ENCODE peak calls at places on chromosome 13, in ten cellular contexts. P, N, G, A, I, S, C, O, Y and W are unnamed samples.

GRCh38 chr13:67101730-67102467 is 128.2 kb downstream of the PCDH9 start:
- DNase-seq in N (no peak), A (no peak), O (no peak), C (no peak), G (no peak), S (no peak), I (no peak), Y (no peak), P (no peak), W (no peak)

GRCh38 chr13:50198508-50198907 is 183.3 kb downstream of the KCNRG start:
- DNase-seq in C (no peak), O (peak; percentile 83), S (peak; percentile 35), P (peak; percentile 39), I (no peak), G (peak; percentile 82), A (no peak), N (no peak), Y (no peak), W (no peak)

GRCh38 chr13:51380269-51380668 is 40.8 kb downstream of the SERPINE3 start:
- DNase-seq in O (peak; percentile 65), C (no peak), I (no peak), N (no peak), P (peak; percentile 76), S (peak; percentile 7), A (no peak), G (peak; percentile 72), Y (no peak), W (no peak)

GRCh38 chr13:26219726-26220125 is 2.4 kb downstream of the RNF6 start:
- DNase-seq in O (no peak), C (no peak), I (no peak), P (no peak), N (no peak), A (no peak), Y (peak; percentile 25), S (peak; percentile 16), G (no peak), W (no peak)

GRCh38 chr13:49935171-49936084 is 712 bp downstream of the SPRYD7 start:
- DNase-seq in P (peak; percentile 57), G (peak; percentile 64), O (peak; percentile 67), Y (no peak), C (peak; percentile 30), S (peak; percentile 71), N (no peak), I (no peak), A (no peak), W (no peak)

GRCh38 chr13:64429691-64430090 is 2800.4 kb downstream of the PCDH9 start:
- DNase-seq in Y (no peak), O (no peak), S (no peak), G (no peak), I (no peak), N (no peak), A (no peak), P (no peak), C (no peak), W (no peak)

GRCh38 chr13:51856998-51857397 is 4.8 kb upstream of the CCDC70 start:
- DNase-seq in I (no peak), S (no peak), Y (no peak), A (no peak), G (no peak), C (no peak), N (no peak), P (no peak), O (no peak), W (no peak)

GRCh38 chr13:70405266-70405665 is 297.0 kb upstream of the KLHL1 start:
- DNase-seq in P (no peak), I (no peak), N (no peak), S (no peak), Y (no peak), C (no peak), O (no peak), A (no peak), G (no peak), W (no peak)

GRCh38 chr13:54637377-54637776 is 1608.8 kb downstream of the OLFM4 start:
- DNase-seq in N (no peak), G (peak; percentile 36), A (no peak), S (no peak), I (no peak), Y (no peak), P (no peak), O (peak; percentile 55), C (no peak), W (no peak)

GRCh38 chr13:33649212-33649917 is 168.6 kb upstream of the RFC3 start:
- DNase-seq in Y (no peak), O (no peak), G (peak; percentile 25), C (no peak), A (no peak), S (no peak), I (no peak), P (no peak), N (no peak), W (no peak)

GRCh38 chr13:108527849-108528248 is 101.6 kb upstream of the MYO16 start:
- DNase-seq in P (no peak), S (no peak), O (no peak), Y (no peak), N (no peak), C (no peak), G (no peak), A (no peak), I (no peak), W (no peak)

GRCh38 chr13:99037756-99038155 is 59.9 kb upstream of the DOCK9 start:
- DNase-seq in C (no peak), Y (no peak), S (no peak), P (no peak), O (no peak), A (no peak), G (no peak), N (no peak), I (no peak), W (no peak)

GRCh38 chr13:99034333-99035085 is 56.6 kb upstream of the DOCK9 start:
- DNase-seq in O (no peak), C (no peak), A (no peak), S (no peak), P (no peak), G (no peak), I (no peak), Y (no peak), N (no peak), W (no peak)

GRCh38 chr13:99031725-99032298 is 53.9 kb upstream of the DOCK9 start:
- DNase-seq in G (no peak), A (no peak), Y (no peak), C (no peak), I (no peak), S (peak; percentile 75), O (no peak), N (no peak), P (no peak), W (no peak)

GRCh38 chr13:99035715-99036114 is 57.9 kb upstream of the DOCK9 start:
- DNase-seq in P (no peak), C (no peak), G (no peak), O (no peak), N (no peak), S (no peak), Y (no peak), I (no peak), A (no peak), W (no peak)

DNA sequence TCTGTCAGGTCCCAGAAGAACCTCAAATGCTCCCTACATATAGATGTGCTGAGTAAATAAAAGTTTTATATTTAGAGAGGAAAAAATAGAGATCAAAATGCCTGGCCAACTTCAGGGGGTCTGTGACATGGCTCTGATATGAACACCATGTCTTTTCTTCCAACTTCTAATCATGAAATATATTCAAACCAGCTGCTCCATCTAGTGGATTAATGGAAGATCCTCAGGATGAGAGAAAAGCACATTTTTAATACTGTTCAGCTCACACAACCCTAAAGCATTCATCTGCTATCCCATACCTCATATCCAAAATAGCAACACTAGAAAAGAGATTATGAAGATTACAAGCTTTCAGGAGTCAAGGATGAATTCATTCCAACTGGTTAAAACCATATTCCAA is 56.0 kb upstream of the DOCK9 start:
- DNase-seq in C (peak; percentile 23), N (no peak), A (no peak), O (peak; percentile 52), I (no peak), G (peak; percentile 51), S (no peak), Y (no peak), P (peak; percentile 59), W (no peak)
- TF ChIP-seq CTCF in C (peak; percentile 53), N (peak; percentile 68), A (peak; percentile 46), O (peak; percentile 52), I (peak; percentile 78), G (peak; percentile 49), S (peak; percentile 84), Y (peak; percentile 53), P (peak; percentile 29), W (peak; percentile 88)

GRCh38 chr13:111359237-111359915 is 38.9 kb downstream of the TEX29 start:
- DNase-seq in N (no peak), G (no peak), P (no peak), A (no peak), C (no peak), S (no peak), O (no peak), I (no peak), Y (no peak), W (no peak)
- TF ChIP-seq CTCF in N (no peak), G (no peak), P (no peak), A (no peak), C (no peak), S (no peak), O (no peak), I (no peak), Y (no peak), W (peak; percentile 27)

GRCh38 chr13:110089100-110089499 is 217.9 kb downstream of the COL4A1 start:
- DNase-seq in I (no peak), N (no peak), O (no peak), C (no peak), A (no peak), S (no peak), Y (no peak), G (no peak), P (no peak), W (no peak)

GRCh38 chr13:110092869-110093268 is 214.1 kb downstream of the COL4A1 start:
- DNase-seq in A (no peak), O (peak; percentile 59), G (peak; percentile 62), N (no peak), C (no peak), Y (no peak), I (no peak), S (no peak), P (no peak), W (no peak)

GRCh38 chr13:110089815-110090214 is 217.1 kb downstream of the COL4A1 start:
- DNase-seq in O (no peak), G (no peak), C (no peak), P (no peak), Y (no peak), I (no peak), S (no peak), A (no peak), N (no peak), W (no peak)
- TF ChIP-seq CTCF in O (peak; percentile 31), G (peak; percentile 40), C (no peak), P (peak; percentile 24), Y (peak; percentile 34), I (no peak), S (peak; percentile 50), A (peak; percentile 11), N (peak; percentile 20), W (peak; percentile 61)

DNA sequence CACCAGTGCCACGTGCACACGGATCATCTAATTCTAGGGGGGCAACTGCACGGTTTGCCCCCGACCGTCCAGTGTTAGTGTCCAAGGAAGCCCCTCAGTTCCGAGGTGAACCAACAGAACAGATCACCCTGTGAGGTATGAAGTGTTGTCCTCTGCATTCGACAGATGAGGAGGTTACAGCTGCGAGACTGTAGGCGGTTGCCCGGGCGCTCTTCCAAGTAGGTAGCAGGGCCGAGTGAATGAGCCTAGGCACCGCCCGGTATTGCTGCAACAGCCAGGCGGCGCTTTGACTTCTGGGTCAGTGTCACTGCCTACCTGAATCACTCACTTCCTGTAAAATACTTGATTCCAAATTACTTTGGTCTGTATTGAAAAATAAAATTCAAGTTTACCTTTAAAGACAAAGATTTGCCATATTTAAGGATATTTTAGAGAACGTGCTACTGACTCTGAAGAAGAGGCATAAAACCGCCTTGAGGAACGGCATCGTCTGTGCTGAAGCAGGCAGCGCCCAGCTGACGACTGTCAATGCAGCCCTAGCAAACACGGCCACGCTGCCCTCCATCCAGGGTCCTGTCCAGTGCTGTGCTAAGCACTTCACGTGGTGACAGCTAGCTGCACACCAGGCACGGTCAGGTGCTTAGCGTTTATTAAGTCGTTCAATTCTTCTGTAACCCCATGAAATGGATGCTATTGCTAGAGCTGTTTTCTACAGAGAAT is 19.3 kb upstream of the RASA3 start:
- DNase-seq in N (peak; percentile 87), A (no peak), Y (no peak), G (peak; percentile 40), P (no peak), O (peak; percentile 63), C (no peak), I (peak; percentile 8), S (peak; percentile 35), W (no peak)
- TF ChIP-seq CTCF in N (peak; percentile 12), A (no peak), Y (no peak), G (no peak), P (no peak), O (peak; percentile 21), C (no peak), I (no peak), S (peak; percentile 44), W (no peak)